ENCODE peak calls at places on chromosomes 3 and 15, in seven cellular contexts. One of them, this sample, is unnamed.

GRCh38 chr3:17645074-17645698 is 97.2 kb downstream of the TBC1D5 start:
- DNase-seq in body of pancreas: peak; percentile 18
- DNase-seq in GF-D8: peak; percentile 49
- DNase-seq in skeletal muscle cell: peak; percentile 51
- DNase-seq in ACHN: peak; percentile 66
- DNase-seq in EL: peak; percentile 63
- DNase-seq in amniotic stem cell: peak; percentile 53
- DNase-seq in this sample: peak; percentile 23

GRCh38 chr3:114716916-114717315 is 423.1 kb downstream of the TIGIT start:
- DNase-seq in body of pancreas: no peak
- DNase-seq in GF-D8: no peak
- DNase-seq in skeletal muscle cell: no peak
- DNase-seq in ACHN: no peak
- DNase-seq in EL: no peak
- DNase-seq in amniotic stem cell: no peak
- DNase-seq in this sample: no peak

GRCh38 chr15:95615436-95615835 is 715.1 kb upstream of the NR2F2 start:
- DNase-seq in body of pancreas: no peak
- DNase-seq in GF-D8: no peak
- DNase-seq in skeletal muscle cell: no peak
- DNase-seq in ACHN: no peak
- DNase-seq in EL: no peak
- DNase-seq in amniotic stem cell: no peak
- DNase-seq in this sample: no peak

GRCh38 chr3:69203631-69204314 is 81.4 kb upstream of the LMOD3 start:
- DNase-seq in body of pancreas: no peak
- DNase-seq in GF-D8: no peak
- DNase-seq in skeletal muscle cell: no peak
- DNase-seq in ACHN: peak; percentile 6
- DNase-seq in EL: no peak
- DNase-seq in amniotic stem cell: no peak
- DNase-seq in this sample: no peak

GRCh38 chr3:186759231-186759930 is 24.0 kb upstream of the EIF4A2 start:
- DNase-seq in body of pancreas: no peak
- DNase-seq in GF-D8: no peak
- DNase-seq in skeletal muscle cell: no peak
- DNase-seq in ACHN: no peak
- DNase-seq in EL: no peak
- DNase-seq in amniotic stem cell: no peak
- DNase-seq in this sample: no peak

GRCh38 chr15:76678766-76679165 is 226.4 kb downstream of the SCAPER start:
- DNase-seq in body of pancreas: no peak
- DNase-seq in GF-D8: no peak
- DNase-seq in skeletal muscle cell: peak; percentile 25
- DNase-seq in ACHN: peak; percentile 70
- DNase-seq in EL: peak; percentile 14
- DNase-seq in amniotic stem cell: no peak
- DNase-seq in this sample: no peak

GRCh38 chr3:136258199-136258598 is 8.1 kb downstream of the PCCB start:
- DNase-seq in body of pancreas: no peak
- DNase-seq in GF-D8: no peak
- DNase-seq in skeletal muscle cell: no peak
- DNase-seq in ACHN: no peak
- DNase-seq in EL: no peak
- DNase-seq in amniotic stem cell: no peak
- DNase-seq in this sample: no peak

GRCh38 chr15:76155742-76156141 is 96.0 kb downstream of the TMEM266 start:
- DNase-seq in body of pancreas: no peak
- DNase-seq in GF-D8: no peak
- DNase-seq in skeletal muscle cell: no peak
- DNase-seq in ACHN: no peak
- DNase-seq in EL: peak; percentile 74
- DNase-seq in amniotic stem cell: no peak
- DNase-seq in this sample: no peak

GRCh38 chr3:23475446-23475845 is 272.3 kb downstream of the UBE2E2 start:
- DNase-seq in body of pancreas: no peak
- DNase-seq in GF-D8: no peak
- DNase-seq in skeletal muscle cell: no peak
- DNase-seq in ACHN: no peak
- DNase-seq in EL: no peak
- DNase-seq in amniotic stem cell: no peak
- DNase-seq in this sample: no peak

GRCh38 chr3:98172621-98173020 is 6.1 kb downstream of the OR5H15 start:
- DNase-seq in body of pancreas: no peak
- DNase-seq in GF-D8: no peak
- DNase-seq in skeletal muscle cell: no peak
- DNase-seq in ACHN: no peak
- DNase-seq in EL: peak; percentile 5
- DNase-seq in amniotic stem cell: no peak
- DNase-seq in this sample: no peak

GRCh38 chr3:169472259-169472900 is 191.1 kb downstream of the MECOM start:
- DNase-seq in body of pancreas: no peak
- DNase-seq in GF-D8: no peak
- DNase-seq in skeletal muscle cell: no peak
- DNase-seq in ACHN: no peak
- DNase-seq in EL: no peak
- DNase-seq in amniotic stem cell: no peak
- DNase-seq in this sample: no peak